ENCODE peak calls at places on chromosomes 12 and 14, in nine cellular contexts. L is H1, Q is HFF-Myc, Y is bronchial epithelial cell, V is PC-3, P is adrenal gland, D is foreskin fibroblast, H is B cell, A is uterus. C is an unnamed sample.

GRCh38 chr14:93753647-93754046 is 34.6 kb downstream of the PRIMA1 start:
- DNase-seq in L (no peak), Q (no peak), Y (no peak), V (no peak), P (no peak), D (no peak), H (no peak), A (no peak), C (no peak)

GRCh38 chr12:49777800-49778748 is 36.7 kb downstream of the TMBIM6 start:
- DNase-seq in L (peak; percentile 72), Q (no peak), Y (peak; percentile 39), V (peak; percentile 69), P (peak; percentile 50), D (no peak), H (peak; percentile 74), A (no peak), C (no peak)

GRCh38 chr14:94904636-94905035 is 134.7 kb upstream of the GSC start:
- DNase-seq in L (peak; percentile 3), Q (no peak), Y (no peak), V (no peak), P (no peak), D (no peak), H (no peak), A (no peak), C (no peak)

GRCh38 chr14:101188571-101188915 is 285.0 kb upstream of the RTL1 start:
- DNase-seq in L (no peak), Q (no peak), Y (no peak), V (no peak), P (no peak), D (no peak), H (no peak), A (no peak), C (no peak)

GRCh38 chr12:92224685-92225331 is 79.2 kb upstream of the BTG1 start:
- DNase-seq in L (no peak), Q (no peak), Y (peak; percentile 89), V (peak; percentile 83), P (no peak), D (peak; percentile 73), H (no peak), A (peak; percentile 58), C (no peak)

GRCh38 chr12:45379261-45379660 is 163.4 kb downstream of the ANO6 start:
- DNase-seq in L (no peak), Q (peak; percentile 11), Y (peak; percentile 94), V (peak; percentile 96), P (no peak), D (peak; percentile 23), H (no peak), A (no peak), C (no peak)

GRCh38 chr12:126767334-126767733 is 1499.6 kb upstream of the TMEM132C start:
- DNase-seq in L (no peak), Q (no peak), Y (no peak), V (no peak), P (no peak), D (no peak), H (no peak), A (no peak), C (no peak)

GRCh38 chr14:70871863-70872677 is 35.2 kb upstream of the PCNX1 start:
- DNase-seq in L (no peak), Q (no peak), Y (no peak), V (no peak), P (no peak), D (no peak), H (no peak), A (no peak), C (no peak)

GRCh38 chr12:46464863-46465262 is 92.3 kb upstream of the SLC38A2 start:
- DNase-seq in L (no peak), Q (no peak), Y (no peak), V (no peak), P (no peak), D (no peak), H (no peak), A (no peak), C (no peak)

GRCh38 chr14:75577724-75578098 is 709 bp upstream of the FLVCR2 start:
- DNase-seq in L (peak; percentile 79), Q (no peak), Y (peak; percentile 73), V (peak; percentile 87), P (peak; percentile 90), D (peak; percentile 81), H (peak; percentile 79), A (peak; percentile 81), C (peak; percentile 91)

GRCh38 chr14:76784881-76785280 is 23.6 kb downstream of the VASH1 start:
- DNase-seq in L (peak; percentile 58), Q (peak; percentile 59), Y (peak; percentile 61), V (peak; percentile 77), P (peak; percentile 74), D (peak; percentile 55), H (peak; percentile 82), A (peak; percentile 81), C (peak; percentile 88)

GRCh38 chr14:74858022-74858421 is 17.9 kb downstream of the PROX2 start:
- DNase-seq in L (no peak), Q (no peak), Y (no peak), V (no peak), P (no peak), D (peak; percentile 48), H (no peak), A (no peak), C (no peak)

GRCh38 chr12:4530982-4531586 is 7.6 kb upstream of the RAD51AP1 start:
- DNase-seq in L (no peak), Q (no peak), Y (no peak), V (no peak), P (no peak), D (no peak), H (no peak), A (no peak), C (no peak)

DNA sequence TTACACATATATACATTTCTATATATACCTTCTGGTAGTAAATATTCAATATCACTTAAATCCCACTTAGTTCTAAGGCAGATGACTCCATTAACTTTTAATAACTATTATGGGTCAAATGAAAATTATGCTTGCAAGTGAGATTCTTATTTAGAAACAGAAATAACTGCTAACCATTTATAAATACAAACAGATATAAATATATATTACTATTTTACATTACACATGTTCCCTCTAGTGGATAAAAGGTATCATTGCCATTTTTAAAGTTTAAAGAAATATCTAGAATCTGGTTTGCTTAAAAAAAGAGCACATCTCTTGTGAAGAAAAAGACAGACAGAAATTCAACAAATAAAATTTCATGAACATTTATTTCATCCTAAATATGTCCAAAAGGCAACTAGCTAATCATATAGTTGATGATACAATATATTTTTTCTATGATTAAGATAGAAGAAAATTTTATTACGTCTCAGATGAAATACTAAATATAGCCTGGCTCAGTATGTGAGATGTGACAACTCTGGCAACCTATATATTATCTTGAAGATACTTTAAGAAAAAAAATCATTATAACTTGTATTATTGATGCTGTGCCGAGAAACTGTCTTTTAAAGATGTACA is 11.7 kb upstream of the RAD51AP1 start:
- DNase-seq in L (no peak), Q (no peak), Y (peak; percentile 28), V (peak; percentile 31), P (no peak), D (no peak), H (no peak), A (no peak), C (no peak)
- TF ChIP-seq CTCF in L (no peak), Q (peak; percentile 15), Y (no peak), V (peak; percentile 37), P (peak; percentile 30), D (no peak), H (peak; percentile 91), A (peak; percentile 50), C (peak; percentile 55)

DNA sequence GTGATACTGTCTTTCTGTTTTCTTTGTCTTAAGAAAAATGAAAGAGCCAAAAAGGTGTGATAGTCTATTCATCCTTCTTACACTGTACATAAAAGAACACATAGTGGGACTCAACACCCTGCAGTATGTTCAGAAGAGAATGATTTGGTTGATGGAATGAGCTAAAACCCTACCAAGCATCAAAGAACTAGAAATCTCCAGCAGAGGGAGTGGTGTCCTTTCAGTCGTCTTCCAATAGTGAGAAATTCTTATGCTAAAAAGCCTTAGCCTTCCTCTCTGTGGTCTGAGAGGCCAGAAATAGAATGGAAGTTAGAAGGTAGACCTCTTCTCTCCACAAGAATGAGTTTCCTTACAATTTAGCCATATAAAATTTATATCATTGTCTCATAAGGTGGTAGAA is 393.4 kb upstream of the SEL1L start:
- DNase-seq in L (no peak), Q (no peak), Y (peak; percentile 1), V (no peak), P (no peak), D (no peak), H (no peak), A (no peak), C (no peak)
- TF ChIP-seq CTCF in L (no peak), Q (no peak), Y (no peak), V (no peak), P (no peak), D (no peak), H (no peak), A (no peak), C (no peak)

GRCh38 chr12:131980263-131980662 is 30.5 kb downstream of the EP400 start:
- DNase-seq in L (no peak), Q (no peak), Y (peak; percentile 12), V (peak; percentile 35), P (no peak), D (no peak), H (no peak), A (no peak), C (no peak)
- TF ChIP-seq CTCF in L (no peak), Q (no peak), Y (no peak), V (peak; percentile 60), P (no peak), D (peak; percentile 20), H (no peak), A (no peak), C (no peak)

GRCh38 chr14:89243286-89243685 is 173.7 kb downstream of the FOXN3 start:
- DNase-seq in L (no peak), Q (no peak), Y (no peak), V (no peak), P (no peak), D (no peak), H (no peak), A (no peak), C (no peak)

GRCh38 chr14:89241265-89241664 is 175.8 kb downstream of the FOXN3 start:
- DNase-seq in L (no peak), Q (no peak), Y (no peak), V (no peak), P (no peak), D (no peak), H (no peak), A (no peak), C (no peak)

GRCh38 chr14:89242871-89243270 is 174.2 kb downstream of the FOXN3 start:
- DNase-seq in L (no peak), Q (no peak), Y (no peak), V (no peak), P (no peak), D (no peak), H (no peak), A (no peak), C (no peak)

GRCh38 chr14:89243765-89244164 is 173.3 kb downstream of the FOXN3 start:
- DNase-seq in L (no peak), Q (no peak), Y (no peak), V (no peak), P (no peak), D (no peak), H (no peak), A (no peak), C (no peak)

GRCh38 chr14:89241934-89242670 is 174.9 kb downstream of the FOXN3 start:
- DNase-seq in L (no peak), Q (no peak), Y (no peak), V (peak; percentile 13), P (no peak), D (no peak), H (no peak), A (no peak), C (no peak)
- TF ChIP-seq CTCF in L (no peak), Q (no peak), Y (no peak), V (no peak), P (no peak), D (no peak), H (no peak), A (no peak), C (peak; percentile 17)